ENCODE peak calls at places on chromosomes 12 and 14, in nine cellular contexts. One of them, this sample, is unnamed.

GRCh38 chr12:114751712-114752111 is 67.7 kb upstream of the TBX3 start:
- DNase-seq in sigmoid colon: no peak
- DNase-seq in body of pancreas: no peak
- DNase-seq in thyroid gland: no peak
- DNase-seq in suprapubic skin: no peak
- DNase-seq in endothelial cell of umbilical vein: no peak
- DNase-seq in heart left ventricle: no peak
- DNase-seq in HepG2: no peak
- DNase-seq in A549: no peak
- DNase-seq in this sample: no peak

GRCh38 chr12:97235102-97235501 is 227.5 kb upstream of the RMST start:
- DNase-seq in HepG2: no peak
- DNase-seq in thyroid gland: no peak
- DNase-seq in heart left ventricle: no peak
- DNase-seq in body of pancreas: no peak
- DNase-seq in A549: no peak
- DNase-seq in suprapubic skin: no peak
- DNase-seq in endothelial cell of umbilical vein: no peak
- DNase-seq in sigmoid colon: no peak
- DNase-seq in this sample: no peak

GRCh38 chr12:91926810-91927209 is 218.8 kb downstream of the BTG1 start:
- DNase-seq in endothelial cell of umbilical vein: peak
- DNase-seq in heart left ventricle: no peak
- DNase-seq in thyroid gland: no peak
- DNase-seq in body of pancreas: no peak
- DNase-seq in suprapubic skin: no peak
- DNase-seq in HepG2: peak
- DNase-seq in A549: peak
- DNase-seq in sigmoid colon: no peak
- DNase-seq in this sample: no peak

GRCh38 chr12:116247377-116247776 is 30.1 kb downstream of the MED13L start:
- DNase-seq in endothelial cell of umbilical vein: no peak
- DNase-seq in HepG2: no peak
- DNase-seq in heart left ventricle: no peak
- DNase-seq in suprapubic skin: no peak
- DNase-seq in A549: no peak
- DNase-seq in thyroid gland: no peak
- DNase-seq in sigmoid colon: no peak
- DNase-seq in body of pancreas: no peak
- DNase-seq in this sample: no peak

GRCh38 chr12:101885912-101886561 is 8.7 kb downstream of the DRAM1 start:
- DNase-seq in sigmoid colon: no peak
- DNase-seq in heart left ventricle: no peak
- DNase-seq in suprapubic skin: no peak
- DNase-seq in body of pancreas: no peak
- DNase-seq in HepG2: no peak
- DNase-seq in thyroid gland: no peak
- DNase-seq in A549: no peak
- DNase-seq in endothelial cell of umbilical vein: no peak
- DNase-seq in this sample: no peak

GRCh38 chr12:125579916-125580315 is 514.7 kb downstream of the AACS start:
- DNase-seq in body of pancreas: no peak
- DNase-seq in HepG2: no peak
- DNase-seq in sigmoid colon: no peak
- DNase-seq in endothelial cell of umbilical vein: no peak
- DNase-seq in heart left ventricle: no peak
- DNase-seq in suprapubic skin: no peak
- DNase-seq in A549: no peak
- DNase-seq in thyroid gland: no peak
- DNase-seq in this sample: no peak

GRCh38 chr12:123608192-123608591 is 6.3 kb downstream of the DDX55 start:
- DNase-seq in body of pancreas: no peak
- DNase-seq in heart left ventricle: no peak
- DNase-seq in endothelial cell of umbilical vein: no peak
- DNase-seq in A549: no peak
- DNase-seq in HepG2: no peak
- DNase-seq in thyroid gland: no peak
- DNase-seq in suprapubic skin: no peak
- DNase-seq in sigmoid colon: no peak
- DNase-seq in this sample: no peak

GRCh38 chr12:132279184-132279889 is 50.1 kb downstream of the GALNT9 start:
- DNase-seq in HepG2: peak
- DNase-seq in heart left ventricle: peak
- DNase-seq in sigmoid colon: peak
- DNase-seq in body of pancreas: no peak
- DNase-seq in thyroid gland: no peak
- DNase-seq in A549: peak
- DNase-seq in suprapubic skin: no peak
- DNase-seq in endothelial cell of umbilical vein: no peak
- DNase-seq in this sample: no peak

GRCh38 chr12:97151481-97151880 is 244.4 kb downstream of the NEDD1 start:
- DNase-seq in A549: no peak
- DNase-seq in endothelial cell of umbilical vein: no peak
- DNase-seq in body of pancreas: no peak
- DNase-seq in heart left ventricle: no peak
- DNase-seq in thyroid gland: no peak
- DNase-seq in suprapubic skin: no peak
- DNase-seq in HepG2: no peak
- DNase-seq in sigmoid colon: no peak
- DNase-seq in this sample: no peak

GRCh38 chr14:101731187-101732080 is 30.1 kb upstream of the PPP2R5C start:
- DNase-seq in heart left ventricle: no peak
- DNase-seq in sigmoid colon: peak
- DNase-seq in thyroid gland: peak
- DNase-seq in HepG2: peak
- DNase-seq in endothelial cell of umbilical vein: peak
- DNase-seq in body of pancreas: peak
- DNase-seq in suprapubic skin: peak
- DNase-seq in A549: peak
- DNase-seq in this sample: peak

GRCh38 chr12:39392154-39392925 is 50.6 kb downstream of the KIF21A start:
- DNase-seq in body of pancreas: no peak
- DNase-seq in A549: no peak
- DNase-seq in heart left ventricle: no peak
- DNase-seq in thyroid gland: peak
- DNase-seq in HepG2: no peak
- DNase-seq in endothelial cell of umbilical vein: no peak
- DNase-seq in sigmoid colon: no peak
- DNase-seq in suprapubic skin: no peak
- DNase-seq in this sample: no peak

GRCh38 chr12:60501124-60501729 is 905.4 kb downstream of the SLC16A7 start:
- DNase-seq in thyroid gland: no peak
- DNase-seq in suprapubic skin: no peak
- DNase-seq in A549: no peak
- DNase-seq in endothelial cell of umbilical vein: peak
- DNase-seq in body of pancreas: no peak
- DNase-seq in HepG2: no peak
- DNase-seq in sigmoid colon: no peak
- DNase-seq in heart left ventricle: no peak
- DNase-seq in this sample: no peak

GRCh38 chr14:30872602-30873001 is 1.8 kb upstream of the COCH start:
- DNase-seq in sigmoid colon: no peak
- DNase-seq in thyroid gland: no peak
- DNase-seq in HepG2: no peak
- DNase-seq in heart left ventricle: no peak
- DNase-seq in suprapubic skin: no peak
- DNase-seq in body of pancreas: no peak
- DNase-seq in A549: no peak
- DNase-seq in endothelial cell of umbilical vein: no peak
- DNase-seq in this sample: no peak

GRCh38 chr14:30874120-30874998 is at the start of gene COCH:
- DNase-seq in sigmoid colon: no peak
- DNase-seq in endothelial cell of umbilical vein: no peak
- DNase-seq in heart left ventricle: peak
- DNase-seq in thyroid gland: peak
- DNase-seq in body of pancreas: peak
- DNase-seq in suprapubic skin: no peak
- DNase-seq in HepG2: peak
- DNase-seq in A549: peak
- DNase-seq in this sample: no peak

GRCh38 chr14:30875788-30876053 is 1.4 kb downstream of the COCH start:
- DNase-seq in thyroid gland: no peak
- DNase-seq in suprapubic skin: no peak
- DNase-seq in heart left ventricle: no peak
- DNase-seq in sigmoid colon: no peak
- DNase-seq in endothelial cell of umbilical vein: no peak
- DNase-seq in HepG2: no peak
- DNase-seq in body of pancreas: no peak
- DNase-seq in A549: no peak
- DNase-seq in this sample: no peak

GRCh38 chr14:30874999-30875787 is 834 bp downstream of the COCH start:
- DNase-seq in HepG2: no peak
- DNase-seq in A549: no peak
- DNase-seq in thyroid gland: no peak
- DNase-seq in body of pancreas: no peak
- DNase-seq in sigmoid colon: no peak
- DNase-seq in endothelial cell of umbilical vein: peak
- DNase-seq in suprapubic skin: no peak
- DNase-seq in heart left ventricle: no peak
- DNase-seq in this sample: no peak

GRCh38 chr14:30873308-30874119 is 845 bp upstream of the COCH start:
- DNase-seq in suprapubic skin: no peak
- DNase-seq in sigmoid colon: no peak
- DNase-seq in body of pancreas: no peak
- DNase-seq in endothelial cell of umbilical vein: no peak
- DNase-seq in HepG2: no peak
- DNase-seq in thyroid gland: no peak
- DNase-seq in A549: no peak
- DNase-seq in heart left ventricle: no peak
- DNase-seq in this sample: no peak
- H3K4me3 ChIP-seq in suprapubic skin: peak
- H3K4me3 ChIP-seq in sigmoid colon: no peak
- H3K4me3 ChIP-seq in body of pancreas: peak
- H3K4me3 ChIP-seq in endothelial cell of umbilical vein: no peak
- H3K4me3 ChIP-seq in HepG2: peak
- H3K4me3 ChIP-seq in thyroid gland: no peak
- H3K4me3 ChIP-seq in A549: peak
- H3K4me3 ChIP-seq in heart left ventricle: peak
- H3K4me3 ChIP-seq in this sample: no peak

GRCh38 chr12:111462134-111462821 is 56.6 kb downstream of the SH2B3 start:
- DNase-seq in heart left ventricle: no peak
- DNase-seq in thyroid gland: no peak
- DNase-seq in endothelial cell of umbilical vein: no peak
- DNase-seq in HepG2: no peak
- DNase-seq in suprapubic skin: no peak
- DNase-seq in A549: no peak
- DNase-seq in body of pancreas: no peak
- DNase-seq in sigmoid colon: no peak
- DNase-seq in this sample: no peak

GRCh38 chr12:111469406-111469805 is 63.7 kb downstream of the SH2B3 start:
- DNase-seq in A549: no peak
- DNase-seq in thyroid gland: no peak
- DNase-seq in suprapubic skin: no peak
- DNase-seq in endothelial cell of umbilical vein: no peak
- DNase-seq in heart left ventricle: no peak
- DNase-seq in HepG2: no peak
- DNase-seq in body of pancreas: no peak
- DNase-seq in sigmoid colon: no peak
- DNase-seq in this sample: no peak

GRCh38 chr12:111467862-111468245 is 62.1 kb downstream of the SH2B3 start:
- DNase-seq in body of pancreas: no peak
- DNase-seq in sigmoid colon: no peak
- DNase-seq in heart left ventricle: no peak
- DNase-seq in suprapubic skin: no peak
- DNase-seq in HepG2: no peak
- DNase-seq in thyroid gland: no peak
- DNase-seq in A549: no peak
- DNase-seq in endothelial cell of umbilical vein: peak
- DNase-seq in this sample: no peak

DNA sequence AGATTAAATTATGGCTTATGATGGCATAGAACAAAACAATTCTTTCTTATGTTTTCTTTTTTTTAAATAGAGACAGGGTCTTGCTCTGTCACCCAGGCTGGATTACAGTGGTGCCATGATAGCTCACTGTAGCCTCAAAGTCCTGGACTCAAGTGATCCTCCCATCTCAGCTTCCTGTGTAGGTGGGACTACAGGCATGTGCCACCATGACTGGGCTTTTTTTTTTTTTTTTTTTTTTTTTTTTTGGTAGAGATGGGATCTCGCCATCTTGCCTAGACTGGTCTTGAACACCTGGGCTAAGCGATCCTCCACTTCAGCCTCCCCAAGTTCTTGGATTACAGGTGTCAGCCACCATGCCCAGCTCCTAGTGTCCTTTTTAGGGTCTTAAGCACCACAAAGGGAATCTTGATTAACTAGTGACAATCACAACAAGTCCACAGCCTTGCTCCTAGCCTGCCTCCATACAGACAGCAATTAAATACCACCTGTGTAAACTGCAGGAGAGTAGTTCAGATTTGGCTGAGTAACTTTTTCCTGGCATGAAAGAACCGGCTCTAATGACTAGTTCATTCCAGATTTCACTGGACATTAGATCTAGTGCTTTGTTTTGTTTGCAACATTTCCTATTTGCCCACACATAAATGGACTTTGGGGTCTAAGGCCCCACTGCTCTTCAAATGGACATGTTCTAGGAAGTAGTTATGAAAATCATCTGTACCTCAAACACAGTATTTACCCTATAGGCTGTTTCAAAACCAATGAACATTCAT is 61.6 kb downstream of the SH2B3 start:
- DNase-seq in thyroid gland: no peak
- DNase-seq in body of pancreas: no peak
- DNase-seq in A549: peak
- DNase-seq in suprapubic skin: no peak
- DNase-seq in HepG2: peak
- DNase-seq in heart left ventricle: no peak
- DNase-seq in sigmoid colon: no peak
- DNase-seq in endothelial cell of umbilical vein: peak
- DNase-seq in this sample: no peak
- TF ChIP-seq CTCF in thyroid gland: no peak
- TF ChIP-seq CTCF in body of pancreas: no peak
- TF ChIP-seq CTCF in A549: no peak
- TF ChIP-seq CTCF in suprapubic skin: no peak
- TF ChIP-seq CTCF in HepG2: no peak
- TF ChIP-seq CTCF in heart left ventricle: no peak
- TF ChIP-seq CTCF in sigmoid colon: no peak
- TF ChIP-seq CTCF in endothelial cell of umbilical vein: no peak
- TF ChIP-seq CTCF in this sample: no peak

GRCh38 chr12:10084733-10085132 is 14.1 kb downstream of the CLEC1A start:
- DNase-seq in heart left ventricle: no peak
- DNase-seq in sigmoid colon: no peak
- DNase-seq in thyroid gland: no peak
- DNase-seq in body of pancreas: no peak
- DNase-seq in HepG2: no peak
- DNase-seq in endothelial cell of umbilical vein: no peak
- DNase-seq in suprapubic skin: no peak
- DNase-seq in A549: no peak
- DNase-seq in this sample: no peak
- TF ChIP-seq POLR2A in heart left ventricle: no peak
- TF ChIP-seq POLR2A in sigmoid colon: no peak
- TF ChIP-seq POLR2A in thyroid gland: no peak
- TF ChIP-seq POLR2A in body of pancreas: no peak
- TF ChIP-seq POLR2A in HepG2: no peak
- TF ChIP-seq POLR2A in endothelial cell of umbilical vein: no peak
- TF ChIP-seq POLR2A in suprapubic skin: no peak
- TF ChIP-seq POLR2A in A549: no peak
- TF ChIP-seq POLR2A in this sample: no peak

DNA sequence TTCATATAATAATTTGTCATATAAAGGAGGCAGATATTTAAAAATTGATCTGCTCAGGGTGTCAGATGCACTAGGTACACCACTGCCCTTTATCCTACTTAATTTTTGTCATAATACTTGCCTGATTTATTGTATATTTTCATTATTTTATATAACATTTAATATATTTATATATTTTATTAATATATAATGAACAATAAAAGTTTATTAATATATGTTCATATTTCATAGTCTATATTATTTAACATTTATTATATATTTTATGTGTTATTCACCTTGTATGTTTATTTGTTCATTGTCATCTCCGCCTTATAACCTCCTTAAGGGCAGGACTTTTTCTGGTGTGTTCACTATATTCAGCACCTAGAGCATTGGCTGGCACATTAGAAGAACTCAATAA is 232.4 kb upstream of the AMIGO2 start:
- DNase-seq in heart left ventricle: no peak
- DNase-seq in suprapubic skin: no peak
- DNase-seq in sigmoid colon: no peak
- DNase-seq in thyroid gland: no peak
- DNase-seq in endothelial cell of umbilical vein: no peak
- DNase-seq in HepG2: no peak
- DNase-seq in body of pancreas: no peak
- DNase-seq in A549: no peak
- DNase-seq in this sample: no peak
- H3K4me3 ChIP-seq in heart left ventricle: no peak
- H3K4me3 ChIP-seq in suprapubic skin: no peak
- H3K4me3 ChIP-seq in sigmoid colon: no peak
- H3K4me3 ChIP-seq in thyroid gland: no peak
- H3K4me3 ChIP-seq in endothelial cell of umbilical vein: no peak
- H3K4me3 ChIP-seq in HepG2: no peak
- H3K4me3 ChIP-seq in body of pancreas: no peak
- H3K4me3 ChIP-seq in A549: no peak
- H3K4me3 ChIP-seq in this sample: no peak